ENCODE peak calls at places on chromosomes 11 and 22, in ten cellular contexts. A is NCI-H82; F is NCI-H1694; W is putamen; I is hypothalamus; G is activated CD4-positive, alpha-beta T cell treated with anti-CD3 and anti-CD28 coated beads, Interleukin-2, amount 10 ng/mL, durations not matched to agents 7 days and 5 days; K is activated T-helper 1 cell treated with anti-CD3 and anti-CD28 coated beads, Interleukin-12 subunit alpha, Interleukin-12 subunit beta, Interleukin-2, Interleukin-4 antibody, amounts not matched to agents 30 ng/mL and 10 ng/mL and 1 ng/mL, durations not matched to agents 14 hours and 24 hours and 36 hours; V is GDM1; O is IMR-90; E is NB4. Y is an unnamed sample.

GRCh38 chr11:69943506-69943905 is 124.3 kb upstream of the FGF3 start:
- DNase-seq in A (no peak), F (no peak), W (no peak), I (no peak), G (no peak), K (no peak), V (no peak), O (no peak), E (no peak), Y (no peak)

GRCh38 chr11:94151311-94151710 is 22.7 kb downstream of the PANX1 start:
- DNase-seq in A (no peak), F (no peak), W (no peak), I (no peak), G (no peak), K (no peak), V (no peak), O (no peak), E (no peak), Y (no peak)

GRCh38 chr11:63845911-63846310 is 7.0 kb downstream of the MARK2 start:
- DNase-seq in A (no peak), F (no peak), W (no peak), I (no peak), G (no peak), K (no peak), V (no peak), O (no peak), E (no peak), Y (no peak)

GRCh38 chr11:64074239-64074638 is 38.5 kb downstream of the FLRT1 start:
- DNase-seq in A (no peak), F (no peak), W (peak), I (no peak), G (peak), K (no peak), V (no peak), O (no peak), E (peak), Y (no peak)

GRCh38 chr11:33375688-33376311 is 118.6 kb downstream of the HIPK3 start:
- DNase-seq in A (peak), F (no peak), W (peak), I (peak), G (no peak), K (no peak), V (no peak), O (peak), E (no peak), Y (no peak)

GRCh38 chr11:108592591-108593213 is 866 bp downstream of the EXPH5 start:
- DNase-seq in A (peak), F (no peak), W (peak), I (peak), G (peak), K (peak), V (no peak), O (no peak), E (peak), Y (peak)

GRCh38 chr11:9280655-9281301 is 15.6 kb upstream of the DENND5A start:
- DNase-seq in A (peak), F (no peak), W (no peak), I (no peak), G (peak), K (peak), V (peak), O (peak), E (peak), Y (no peak)

GRCh38 chr22:19429950-19430889 is 1.3 kb downstream of the HIRA start:
- DNase-seq in A (peak), F (no peak), W (no peak), I (no peak), G (peak), K (peak), V (no peak), O (peak), E (peak), Y (peak)

GRCh38 chr11:89495951-89496350 is 4.8 kb upstream of the NOX4 start:
- DNase-seq in A (no peak), F (no peak), W (no peak), I (no peak), G (no peak), K (no peak), V (no peak), O (peak), E (no peak), Y (no peak)

GRCh38 chr22:33188316-33188715 is 130.1 kb upstream of the SYN3 start:
- DNase-seq in A (no peak), F (no peak), W (no peak), I (no peak), G (no peak), K (no peak), V (no peak), O (no peak), E (peak), Y (no peak)

GRCh38 chr11:92099183-92099582 is 125.4 kb upstream of the FAT3 start:
- DNase-seq in A (no peak), F (no peak), W (no peak), I (no peak), G (no peak), K (no peak), V (no peak), O (no peak), E (no peak), Y (no peak)

Y was measured in thyroid gland.